ENCODE peak calls at places on chromosomes 11 and 22, in five cellular contexts. One of them, this sample, is unnamed.

GRCh38 chr11:117440258-117440657 is 112.6 kb downstream of the CEP164 start:
- DNase-seq in pancreas: no peak
- DNase-seq in activated CD4-positive, alpha-beta T cell treated with anti-CD3 and anti-CD28 coated beads for 36 hours: no peak
- DNase-seq in DMS153: no peak
- DNase-seq in NCI-H1105 treated with DMSO at 0.1 percent for 48 hours: no peak
- DNase-seq in this sample: no peak

GRCh38 chr11:1779806-1780699 is 16.3 kb upstream of the CTSD start:
- DNase-seq in pancreas: no peak
- DNase-seq in activated CD4-positive, alpha-beta T cell treated with anti-CD3 and anti-CD28 coated beads for 36 hours: no peak
- DNase-seq in DMS153: no peak
- DNase-seq in NCI-H1105 treated with DMSO at 0.1 percent for 48 hours: no peak
- DNase-seq in this sample: peak

GRCh38 chr11:79082920-79083319 is 357.9 kb downstream of the TENM4 start:
- DNase-seq in pancreas: no peak
- DNase-seq in activated CD4-positive, alpha-beta T cell treated with anti-CD3 and anti-CD28 coated beads for 36 hours: no peak
- DNase-seq in DMS153: no peak
- DNase-seq in NCI-H1105 treated with DMSO at 0.1 percent for 48 hours: peak
- DNase-seq in this sample: no peak

GRCh38 chr11:86486261-86487030 is 111.8 kb downstream of the CCDC81 start:
- DNase-seq in pancreas: no peak
- DNase-seq in activated CD4-positive, alpha-beta T cell treated with anti-CD3 and anti-CD28 coated beads for 36 hours: peak
- DNase-seq in DMS153: peak
- DNase-seq in NCI-H1105 treated with DMSO at 0.1 percent for 48 hours: no peak
- DNase-seq in this sample: peak

GRCh38 chr11:103862049-103862826 is 174.2 kb upstream of the DDI1 start:
- DNase-seq in pancreas: no peak
- DNase-seq in activated CD4-positive, alpha-beta T cell treated with anti-CD3 and anti-CD28 coated beads for 36 hours: no peak
- DNase-seq in DMS153: peak
- DNase-seq in NCI-H1105 treated with DMSO at 0.1 percent for 48 hours: peak
- DNase-seq in this sample: no peak

GRCh38 chr11:93639548-93639947 is 21.9 kb upstream of the CEP295 start:
- DNase-seq in pancreas: no peak
- DNase-seq in activated CD4-positive, alpha-beta T cell treated with anti-CD3 and anti-CD28 coated beads for 36 hours: no peak
- DNase-seq in DMS153: no peak
- DNase-seq in NCI-H1105 treated with DMSO at 0.1 percent for 48 hours: no peak
- DNase-seq in this sample: no peak

GRCh38 chr11:121467965-121468364 is 15.2 kb upstream of the SORL1-AS1 start:
- DNase-seq in pancreas: no peak
- DNase-seq in activated CD4-positive, alpha-beta T cell treated with anti-CD3 and anti-CD28 coated beads for 36 hours: peak
- DNase-seq in DMS153: no peak
- DNase-seq in NCI-H1105 treated with DMSO at 0.1 percent for 48 hours: no peak
- DNase-seq in this sample: peak

GRCh38 chr11:125428486-125429173 is 67.4 kb downstream of the FEZ1 start:
- DNase-seq in pancreas: no peak
- DNase-seq in activated CD4-positive, alpha-beta T cell treated with anti-CD3 and anti-CD28 coated beads for 36 hours: peak
- DNase-seq in DMS153: no peak
- DNase-seq in NCI-H1105 treated with DMSO at 0.1 percent for 48 hours: no peak
- DNase-seq in this sample: no peak

GRCh38 chr11:75733346-75734107 is 15.9 kb downstream of the MOGAT2 start:
- DNase-seq in pancreas: no peak
- DNase-seq in activated CD4-positive, alpha-beta T cell treated with anti-CD3 and anti-CD28 coated beads for 36 hours: peak
- DNase-seq in DMS153: peak
- DNase-seq in NCI-H1105 treated with DMSO at 0.1 percent for 48 hours: no peak
- DNase-seq in this sample: no peak

GRCh38 chr22:23199159-23199558 is 18.9 kb downstream of the BCR start:
- DNase-seq in pancreas: no peak
- DNase-seq in activated CD4-positive, alpha-beta T cell treated with anti-CD3 and anti-CD28 coated beads for 36 hours: no peak
- DNase-seq in DMS153: no peak
- DNase-seq in NCI-H1105 treated with DMSO at 0.1 percent for 48 hours: no peak
- DNase-seq in this sample: no peak

GRCh38 chr22:24583972-24584790 is 8.7 kb downstream of the LRRC75B start:
- DNase-seq in pancreas: no peak
- DNase-seq in activated CD4-positive, alpha-beta T cell treated with anti-CD3 and anti-CD28 coated beads for 36 hours: no peak
- DNase-seq in DMS153: no peak
- DNase-seq in NCI-H1105 treated with DMSO at 0.1 percent for 48 hours: no peak
- DNase-seq in this sample: no peak

GRCh38 chr11:127334466-127334865 is 333.9 kb upstream of the KIRREL3 start:
- DNase-seq in pancreas: no peak
- DNase-seq in activated CD4-positive, alpha-beta T cell treated with anti-CD3 and anti-CD28 coated beads for 36 hours: no peak
- DNase-seq in DMS153: no peak
- DNase-seq in NCI-H1105 treated with DMSO at 0.1 percent for 48 hours: no peak
- DNase-seq in this sample: no peak

GRCh38 chr22:36965716-36966115 is 52.3 kb downstream of the CSF2RB start:
- DNase-seq in pancreas: no peak
- DNase-seq in activated CD4-positive, alpha-beta T cell treated with anti-CD3 and anti-CD28 coated beads for 36 hours: no peak
- DNase-seq in DMS153: no peak
- DNase-seq in NCI-H1105 treated with DMSO at 0.1 percent for 48 hours: no peak
- DNase-seq in this sample: no peak